ENCODE peak calls at places on chromosomes 2 and 18, in ten cellular contexts. One of them, this sample, is unnamed.

GRCh38 chr18:45688834-45689233 is 35.1 kb upstream of the SLC14A1 start:
- DNase-seq in HCT116: no peak
- DNase-seq in GM23338: no peak
- DNase-seq in PC-3: no peak
- DNase-seq in PC-9: no peak
- DNase-seq in H1: no peak
- DNase-seq in GM12878: no peak
- DNase-seq in GM23248: no peak
- DNase-seq in neural progenitor cell: no peak
- DNase-seq in mammary epithelial cell: no peak
- DNase-seq in this sample: no peak

GRCh38 chr18:22488554-22488953 is 70.8 kb upstream of the CTAGE1 start:
- DNase-seq in HCT116: no peak
- DNase-seq in GM23338: no peak
- DNase-seq in PC-3: no peak
- DNase-seq in PC-9: no peak
- DNase-seq in H1: no peak
- DNase-seq in GM12878: no peak
- DNase-seq in GM23248: peak; percentile 27
- DNase-seq in neural progenitor cell: no peak
- DNase-seq in mammary epithelial cell: no peak
- DNase-seq in this sample: no peak

GRCh38 chr2:149744845-149745244 is 157.3 kb upstream of the MMADHC start:
- DNase-seq in HCT116: no peak
- DNase-seq in GM23338: no peak
- DNase-seq in PC-3: peak; percentile 65
- DNase-seq in PC-9: no peak
- DNase-seq in H1: no peak
- DNase-seq in GM12878: no peak
- DNase-seq in GM23248: peak; percentile 79
- DNase-seq in neural progenitor cell: no peak
- DNase-seq in mammary epithelial cell: no peak
- DNase-seq in this sample: peak; percentile 63

GRCh38 chr2:226740039-226740648 is 59.5 kb downstream of the IRS1 start:
- DNase-seq in HCT116: no peak
- DNase-seq in GM23338: no peak
- DNase-seq in PC-3: no peak
- DNase-seq in PC-9: peak; percentile 72
- DNase-seq in H1: no peak
- DNase-seq in GM12878: no peak
- DNase-seq in GM23248: no peak
- DNase-seq in neural progenitor cell: no peak
- DNase-seq in mammary epithelial cell: no peak
- DNase-seq in this sample: no peak

GRCh38 chr18:59690216-59691045 is 6.8 kb downstream of the CCBE1 start:
- DNase-seq in HCT116: no peak
- DNase-seq in GM23338: peak; percentile 62
- DNase-seq in PC-3: peak; percentile 20
- DNase-seq in PC-9: no peak
- DNase-seq in H1: peak; percentile 38
- DNase-seq in GM12878: no peak
- DNase-seq in GM23248: no peak
- DNase-seq in neural progenitor cell: peak; percentile 77
- DNase-seq in mammary epithelial cell: no peak
- DNase-seq in this sample: no peak

GRCh38 chr2:239694487-239694886 is 293.7 kb upstream of the HDAC4 start:
- DNase-seq in HCT116: no peak
- DNase-seq in GM23338: no peak
- DNase-seq in PC-3: no peak
- DNase-seq in PC-9: no peak
- DNase-seq in H1: no peak
- DNase-seq in GM12878: no peak
- DNase-seq in GM23248: no peak
- DNase-seq in neural progenitor cell: no peak
- DNase-seq in mammary epithelial cell: no peak
- DNase-seq in this sample: no peak

GRCh38 chr2:53939656-53940055 is 31.1 kb downstream of the PSME4 start:
- DNase-seq in HCT116: no peak
- DNase-seq in GM23338: no peak
- DNase-seq in PC-3: no peak
- DNase-seq in PC-9: no peak
- DNase-seq in H1: no peak
- DNase-seq in GM12878: no peak
- DNase-seq in GM23248: peak; percentile 29
- DNase-seq in neural progenitor cell: no peak
- DNase-seq in mammary epithelial cell: no peak
- DNase-seq in this sample: peak; percentile 46

GRCh38 chr18:49597556-49597955 is 35.7 kb downstream of the LIPG start:
- DNase-seq in HCT116: no peak
- DNase-seq in GM23338: no peak
- DNase-seq in PC-3: no peak
- DNase-seq in PC-9: no peak
- DNase-seq in H1: no peak
- DNase-seq in GM12878: no peak
- DNase-seq in GM23248: no peak
- DNase-seq in neural progenitor cell: no peak
- DNase-seq in mammary epithelial cell: peak; percentile 91
- DNase-seq in this sample: peak; percentile 36

GRCh38 chr2:188598551-188598950 is 306.9 kb downstream of the GULP1 start:
- DNase-seq in HCT116: no peak
- DNase-seq in GM23338: no peak
- DNase-seq in PC-3: no peak
- DNase-seq in PC-9: no peak
- DNase-seq in H1: no peak
- DNase-seq in GM12878: no peak
- DNase-seq in GM23248: no peak
- DNase-seq in neural progenitor cell: no peak
- DNase-seq in mammary epithelial cell: no peak
- DNase-seq in this sample: peak; percentile 72

GRCh38 chr18:75071866-75072671 is 136.9 kb downstream of the PTGR3 start:
- DNase-seq in HCT116: no peak
- DNase-seq in GM23338: no peak
- DNase-seq in PC-3: no peak
- DNase-seq in PC-9: no peak
- DNase-seq in H1: no peak
- DNase-seq in GM12878: no peak
- DNase-seq in GM23248: no peak
- DNase-seq in neural progenitor cell: no peak
- DNase-seq in mammary epithelial cell: no peak
- DNase-seq in this sample: no peak

GRCh38 chr2:26011990-26012856 is 21.7 kb upstream of the RAB10 start:
- DNase-seq in HCT116: peak; percentile 92
- DNase-seq in GM23338: peak; percentile 50
- DNase-seq in PC-3: peak; percentile 97
- DNase-seq in PC-9: peak; percentile 100
- DNase-seq in H1: no peak
- DNase-seq in GM12878: no peak
- DNase-seq in GM23248: peak; percentile 66
- DNase-seq in neural progenitor cell: peak; percentile 91
- DNase-seq in mammary epithelial cell: peak; percentile 57
- DNase-seq in this sample: peak; percentile 61

GRCh38 chr2:85922210-85922609 is 33.4 kb upstream of the ST3GAL5 start:
- DNase-seq in HCT116: no peak
- DNase-seq in GM23338: no peak
- DNase-seq in PC-3: peak; percentile 28
- DNase-seq in PC-9: no peak
- DNase-seq in H1: no peak
- DNase-seq in GM12878: no peak
- DNase-seq in GM23248: no peak
- DNase-seq in neural progenitor cell: no peak
- DNase-seq in mammary epithelial cell: no peak
- DNase-seq in this sample: no peak

GRCh38 chr18:62880034-62880433 is 164.7 kb downstream of the PHLPP1 start:
- DNase-seq in HCT116: no peak
- DNase-seq in GM23338: no peak
- DNase-seq in PC-3: no peak
- DNase-seq in PC-9: no peak
- DNase-seq in H1: no peak
- DNase-seq in GM12878: no peak
- DNase-seq in GM23248: no peak
- DNase-seq in neural progenitor cell: no peak
- DNase-seq in mammary epithelial cell: no peak
- DNase-seq in this sample: no peak

GRCh38 chr18:13493071-13493470 is 233.3 kb downstream of the FAM210A start:
- DNase-seq in HCT116: no peak
- DNase-seq in GM23338: no peak
- DNase-seq in PC-3: no peak
- DNase-seq in PC-9: no peak
- DNase-seq in H1: no peak
- DNase-seq in GM12878: no peak
- DNase-seq in GM23248: no peak
- DNase-seq in neural progenitor cell: no peak
- DNase-seq in mammary epithelial cell: no peak
- DNase-seq in this sample: no peak

GRCh38 chr2:161990741-161991140 is 83.3 kb downstream of the DPP4 start:
- DNase-seq in HCT116: peak; percentile 53
- DNase-seq in GM23338: no peak
- DNase-seq in PC-3: peak; percentile 83
- DNase-seq in PC-9: peak; percentile 58
- DNase-seq in H1: no peak
- DNase-seq in GM12878: no peak
- DNase-seq in GM23248: peak; percentile 93
- DNase-seq in neural progenitor cell: no peak
- DNase-seq in mammary epithelial cell: peak; percentile 81
- DNase-seq in this sample: peak; percentile 95

GRCh38 chr2:66110646-66111045 is 324.3 kb upstream of the MEIS1 start:
- DNase-seq in HCT116: no peak
- DNase-seq in GM23338: no peak
- DNase-seq in PC-3: no peak
- DNase-seq in PC-9: no peak
- DNase-seq in H1: no peak
- DNase-seq in GM12878: no peak
- DNase-seq in GM23248: no peak
- DNase-seq in neural progenitor cell: no peak
- DNase-seq in mammary epithelial cell: no peak
- DNase-seq in this sample: no peak

DNA sequence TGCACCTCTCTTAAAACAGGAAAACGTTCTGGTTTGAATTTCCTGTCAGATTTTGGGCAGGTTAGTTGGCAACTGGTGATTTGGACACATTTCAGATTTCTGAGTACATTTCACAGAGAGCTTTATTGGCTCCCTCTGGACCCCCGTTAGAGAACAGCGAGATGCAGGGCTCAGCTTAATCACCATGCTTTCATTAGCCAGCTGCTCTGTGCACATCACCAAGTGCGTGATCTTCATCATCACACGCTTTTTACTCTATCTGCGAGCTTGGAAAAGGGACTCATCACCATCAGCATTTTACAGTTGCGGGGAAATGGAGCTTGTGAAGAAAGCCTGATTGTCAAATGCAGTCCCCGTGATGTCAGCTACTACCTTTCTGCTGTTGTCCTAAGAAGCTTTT is 88.5 kb downstream of the CDC42EP3 start:
- DNase-seq in HCT116: no peak
- DNase-seq in GM23338: no peak
- DNase-seq in PC-3: no peak
- DNase-seq in PC-9: no peak
- DNase-seq in H1: no peak
- DNase-seq in GM12878: no peak
- DNase-seq in GM23248: peak; percentile 68
- DNase-seq in neural progenitor cell: no peak
- DNase-seq in mammary epithelial cell: no peak
- DNase-seq in this sample: no peak
- TF ChIP-seq EZH2 in HCT116: no peak
- TF ChIP-seq EZH2 in GM23338: no peak
- TF ChIP-seq EZH2 in PC-3: no peak
- TF ChIP-seq EZH2 in PC-9: no peak
- TF ChIP-seq EZH2 in H1: no peak
- TF ChIP-seq EZH2 in GM12878: no peak
- TF ChIP-seq EZH2 in GM23248: no peak
- TF ChIP-seq EZH2 in neural progenitor cell: no peak
- TF ChIP-seq EZH2 in mammary epithelial cell: no peak
- TF ChIP-seq EZH2 in this sample: no peak

DNA sequence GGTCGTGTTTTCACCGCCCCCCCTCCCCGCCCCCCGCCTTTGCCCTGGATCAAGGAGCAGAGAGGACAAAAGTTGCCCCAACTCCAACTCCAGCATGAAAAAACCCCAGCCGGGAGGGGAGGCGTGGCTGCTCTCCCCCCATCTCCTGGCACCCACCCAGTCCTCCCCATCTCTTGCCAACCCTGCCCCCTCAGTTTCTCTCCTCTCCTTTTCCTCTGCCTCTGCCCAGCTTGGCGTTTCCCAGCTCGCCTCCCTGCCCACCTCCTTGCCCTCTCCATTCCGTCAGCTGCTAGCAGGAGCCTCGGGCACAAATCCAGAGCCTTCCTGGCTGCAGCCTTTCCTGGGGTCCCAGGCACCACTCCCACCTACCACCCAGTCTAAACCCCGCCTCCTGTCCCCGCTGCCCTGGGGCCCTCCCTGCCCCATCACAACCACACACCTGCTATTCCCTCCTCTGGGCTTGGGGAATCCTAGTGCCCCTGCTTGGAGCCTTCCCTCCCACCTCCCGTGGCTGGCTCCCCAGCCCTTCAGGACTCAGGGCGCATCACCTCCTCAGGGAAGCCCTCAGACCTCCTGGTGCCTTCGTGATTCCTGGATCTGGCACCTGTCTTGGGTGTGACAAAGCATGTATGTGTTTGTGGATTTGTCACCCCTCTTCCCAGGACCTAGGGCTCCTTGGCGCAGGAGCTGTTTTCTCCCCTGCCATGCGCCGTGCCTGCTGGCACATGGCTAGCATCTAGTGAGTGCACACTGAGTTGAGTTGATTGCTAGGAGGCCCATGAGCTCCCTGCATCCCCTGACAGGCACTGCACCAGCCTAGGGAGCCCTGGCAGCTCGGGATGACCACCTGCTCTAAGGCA is 209.1 kb downstream of the TFCP2L1 start:
- DNase-seq in HCT116: no peak
- DNase-seq in GM23338: peak; percentile 68
- DNase-seq in PC-3: peak; percentile 9
- DNase-seq in PC-9: no peak
- DNase-seq in H1: no peak
- DNase-seq in GM12878: no peak
- DNase-seq in GM23248: peak; percentile 30
- DNase-seq in neural progenitor cell: peak; percentile 41
- DNase-seq in mammary epithelial cell: no peak
- DNase-seq in this sample: no peak
- TF ChIP-seq EZH2 in HCT116: no peak
- TF ChIP-seq EZH2 in GM23338: no peak
- TF ChIP-seq EZH2 in PC-3: no peak
- TF ChIP-seq EZH2 in PC-9: no peak
- TF ChIP-seq EZH2 in H1: no peak
- TF ChIP-seq EZH2 in GM12878: no peak
- TF ChIP-seq EZH2 in GM23248: no peak
- TF ChIP-seq EZH2 in neural progenitor cell: no peak
- TF ChIP-seq EZH2 in mammary epithelial cell: no peak
- TF ChIP-seq EZH2 in this sample: no peak

GRCh38 chr2:176066645-176067586 is 16.8 kb downstream of the EVX2 start:
- DNase-seq in HCT116: no peak
- DNase-seq in GM23338: peak; percentile 64
- DNase-seq in PC-3: no peak
- DNase-seq in PC-9: no peak
- DNase-seq in H1: no peak
- DNase-seq in GM12878: no peak
- DNase-seq in GM23248: no peak
- DNase-seq in neural progenitor cell: peak; percentile 57
- DNase-seq in mammary epithelial cell: no peak
- DNase-seq in this sample: no peak
- TF ChIP-seq EZH2 in HCT116: no peak
- TF ChIP-seq EZH2 in GM23338: peak; percentile 90
- TF ChIP-seq EZH2 in PC-3: no peak
- TF ChIP-seq EZH2 in PC-9: no peak
- TF ChIP-seq EZH2 in H1: peak; percentile 74
- TF ChIP-seq EZH2 in GM12878: no peak
- TF ChIP-seq EZH2 in GM23248: no peak
- TF ChIP-seq EZH2 in neural progenitor cell: peak; percentile 89
- TF ChIP-seq EZH2 in mammary epithelial cell: no peak
- TF ChIP-seq EZH2 in this sample: peak; percentile 83

GRCh38 chr2:44930274-44930826 is 11.2 kb upstream of the SIX3 start:
- DNase-seq in HCT116: no peak
- DNase-seq in GM23338: peak; percentile 78
- DNase-seq in PC-3: no peak
- DNase-seq in PC-9: no peak
- DNase-seq in H1: no peak
- DNase-seq in GM12878: no peak
- DNase-seq in GM23248: peak; percentile 44
- DNase-seq in neural progenitor cell: peak; percentile 68
- DNase-seq in mammary epithelial cell: no peak
- DNase-seq in this sample: no peak
- TF ChIP-seq EZH2 in HCT116: no peak
- TF ChIP-seq EZH2 in GM23338: peak; percentile 82
- TF ChIP-seq EZH2 in PC-3: no peak
- TF ChIP-seq EZH2 in PC-9: no peak
- TF ChIP-seq EZH2 in H1: peak; percentile 82
- TF ChIP-seq EZH2 in GM12878: no peak
- TF ChIP-seq EZH2 in GM23248: peak; percentile 86
- TF ChIP-seq EZH2 in neural progenitor cell: peak; percentile 78
- TF ChIP-seq EZH2 in mammary epithelial cell: peak; percentile 72
- TF ChIP-seq EZH2 in this sample: peak; percentile 50

This sample was measured in astrocyte.